ENCODE peak calls at places on chromosome X, in ten cellular contexts. I, J, Z, U, D, H, W, V, G and Y are unnamed samples.
A peak's percentile ranks its signal among the peaks of the same experiment; 100 is the strongest.

GRCh38 chrX:110026099-110026844 is 23.4 kb downstream of the TMEM164 start:
- DNase-seq in I (no peak), J (no peak), Z (no peak), U (no peak), D (no peak), H (no peak), W (no peak), V (peak; percentile 40), G (no peak), Y (no peak)

GRCh38 chrX:39613508-39613921 is 484.2 kb downstream of the BCOR start:
- DNase-seq in I (no peak), J (no peak), Z (no peak), U (peak; percentile 17), D (no peak), H (no peak), W (no peak), V (no peak), G (no peak), Y (no peak)

GRCh38 chrX:73850124-73851013 is 287.4 kb downstream of the CHIC1 start:
- DNase-seq in I (peak; percentile 29), J (peak; percentile 32), Z (peak; percentile 1), U (no peak), D (peak; percentile 13), H (no peak), W (no peak), V (peak; percentile 37), G (no peak), Y (no peak)

GRCh38 chrX:40171513-40172168 is 73.9 kb upstream of the BCOR start:
- DNase-seq in I (no peak), J (peak; percentile 64), Z (no peak), U (no peak), D (peak; percentile 21), H (no peak), W (no peak), V (peak; percentile 49), G (no peak), Y (no peak)

GRCh38 chrX:27057883-27058282 is 405.3 kb downstream of the PPP4R3C start:
- DNase-seq in I (no peak), J (no peak), Z (no peak), U (no peak), D (no peak), H (no peak), W (no peak), V (no peak), G (no peak), Y (no peak)

GRCh38 chrX:110310000-110310790 is 7.7 kb downstream of the AMMECR1 start:
- DNase-seq in I (no peak), J (peak; percentile 49), Z (no peak), U (no peak), D (no peak), H (no peak), W (no peak), V (no peak), G (no peak), Y (no peak)

GRCh38 chrX:350148-350533 is 31.5 kb upstream of the GTPBP6 start:
- DNase-seq in I (no peak), J (no peak), Z (no peak), U (no peak), D (no peak), H (no peak), W (no peak), V (no peak), G (no peak), Y (no peak)

GRCh38 chrX:139692908-139693307 is 15.1 kb downstream of the MCF2 start:
- DNase-seq in I (no peak), J (no peak), Z (no peak), U (no peak), D (no peak), H (no peak), W (no peak), V (peak; percentile 2), G (no peak), Y (no peak)

GRCh38 chrX:2819345-2820130 is 9.2 kb upstream of the GYG2 start:
- DNase-seq in I (no peak), J (peak; percentile 52), Z (peak; percentile 9), U (no peak), D (peak; percentile 32), H (no peak), W (no peak), V (peak; percentile 71), G (no peak), Y (no peak)

GRCh38 chrX:55196688-55197087 is 23.5 kb upstream of the PAGE5 start:
- DNase-seq in I (no peak), J (no peak), Z (no peak), U (no peak), D (no peak), H (no peak), W (no peak), V (no peak), G (no peak), Y (no peak)

GRCh38 chrX:72568406-72569092 is 4.1 kb downstream of the HDAC8 start:
- DNase-seq in I (peak; percentile 56), J (peak; percentile 44), Z (no peak), U (no peak), D (no peak), H (no peak), W (no peak), V (peak; percentile 81), G (no peak), Y (no peak)

GRCh38 chrX:154411981-154412340 is 622 bp downstream of the TAFAZZIN start:
- DNase-seq in I (no peak), J (peak; percentile 73), Z (peak; percentile 45), U (peak; percentile 60), D (peak; percentile 70), H (no peak), W (peak; percentile 46), V (peak; percentile 28), G (no peak), Y (no peak)

GRCh38 chrX:65745992-65746391 is 78.5 kb downstream of the MSN start:
- DNase-seq in I (no peak), J (peak; percentile 42), Z (no peak), U (no peak), D (no peak), H (no peak), W (no peak), V (peak; percentile 7), G (no peak), Y (no peak)
- TF ChIP-seq CTCF in I (peak; percentile 27), J (no peak), Z (no peak), U (no peak), D (peak; percentile 68), H (no peak), W (no peak), V (no peak), G (peak; percentile 21), Y (no peak)

GRCh38 chrX:57121162-57121741 is at the start of gene SPIN2B:
- DNase-seq in I (peak; percentile 73), J (peak; percentile 86), Z (peak; percentile 83), U (peak; percentile 48), D (peak; percentile 75), H (peak; percentile 92), W (peak; percentile 61), V (peak; percentile 63), G (peak; percentile 64), Y (peak; percentile 45)
- TF ChIP-seq CTCF in I (no peak), J (no peak), Z (peak; percentile 56), U (no peak), D (no peak), H (no peak), W (no peak), V (no peak), G (peak; percentile 17), Y (no peak)

GRCh38 chrX:129824620-129825019 is 19.1 kb downstream of the ZDHHC9 start:
- DNase-seq in I (no peak), J (no peak), Z (no peak), U (no peak), D (no peak), H (no peak), W (no peak), V (no peak), G (no peak), Y (no peak)

GRCh38 chrX:129825746-129826505 is 17.8 kb downstream of the ZDHHC9 start:
- DNase-seq in I (no peak), J (no peak), Z (peak; percentile 59), U (no peak), D (no peak), H (no peak), W (no peak), V (no peak), G (no peak), Y (no peak)

GRCh38 chrX:129823115-129823514 is 20.6 kb downstream of the ZDHHC9 start:
- DNase-seq in I (no peak), J (peak; percentile 31), Z (no peak), U (peak; percentile 24), D (peak; percentile 48), H (no peak), W (no peak), V (peak; percentile 54), G (no peak), Y (peak; percentile 16)

DNA sequence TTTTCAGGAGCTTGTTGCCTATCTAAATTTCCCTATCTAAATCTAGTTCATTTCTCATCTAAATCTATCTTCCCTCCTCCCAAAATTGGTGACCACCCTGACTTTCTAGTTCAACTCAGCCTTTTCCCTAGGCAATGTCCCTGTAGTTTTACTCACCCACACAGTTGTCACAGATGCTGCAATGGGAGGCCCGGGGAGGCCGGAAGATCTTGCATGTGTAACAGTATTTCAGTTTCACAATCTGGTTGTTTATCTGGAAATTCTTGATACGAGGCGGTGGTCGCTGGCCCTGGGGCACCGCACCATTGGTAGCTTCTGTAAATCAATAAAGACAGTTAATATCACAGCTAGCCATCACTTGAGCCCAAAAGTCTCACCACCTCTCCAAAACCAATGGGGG is 20.2 kb downstream of the ZDHHC9 start:
- DNase-seq in I (no peak), J (no peak), Z (no peak), U (no peak), D (no peak), H (no peak), W (no peak), V (no peak), G (no peak), Y (no peak)
- TF ChIP-seq CTCF in I (no peak), J (no peak), Z (no peak), U (no peak), D (no peak), H (no peak), W (no peak), V (no peak), G (no peak), Y (peak; percentile 30)

GRCh38 chrX:135632353-135632752 is 81.1 kb upstream of the CT45A1 start:
- DNase-seq in I (no peak), J (no peak), Z (no peak), U (no peak), D (no peak), H (no peak), W (no peak), V (no peak), G (no peak), Y (no peak)
- TF ChIP-seq CTCF in I (no peak), J (no peak), Z (no peak), U (no peak), D (peak; percentile 33), H (no peak), W (no peak), V (no peak), G (no peak), Y (no peak)

DNA sequence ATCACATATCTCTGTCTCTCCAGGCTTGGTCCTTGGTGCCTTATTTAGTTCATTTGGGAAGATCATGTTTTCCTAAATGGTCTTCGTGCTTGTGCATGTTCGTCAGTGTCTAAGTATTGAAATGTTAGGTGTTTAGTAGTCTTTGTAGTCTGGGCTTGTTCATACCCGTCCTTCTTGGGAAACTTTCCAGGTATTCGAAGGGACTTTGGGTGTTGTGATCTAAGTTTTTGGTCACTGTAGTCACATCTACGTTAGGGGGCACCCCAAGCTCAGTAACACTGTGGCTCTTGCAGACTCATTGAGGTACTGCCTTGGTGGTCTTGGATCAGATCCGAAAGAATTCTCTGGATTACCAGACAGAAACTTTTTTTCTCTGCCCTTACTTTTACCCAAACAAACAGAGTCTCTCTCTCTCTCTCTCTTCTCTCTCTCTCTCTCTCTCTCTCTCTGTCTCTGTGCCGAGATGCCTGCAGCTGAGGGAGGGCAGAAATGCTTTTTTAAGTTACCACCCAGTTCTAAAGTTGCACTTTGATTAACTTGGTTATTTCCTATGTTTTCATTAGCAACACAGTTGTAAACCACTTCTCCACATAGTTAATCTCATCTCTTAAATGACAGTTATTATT is 67.6 kb upstream of the SLC7A3 start:
- DNase-seq in I (peak; percentile 16), J (peak; percentile 37), Z (peak; percentile 37), U (peak; percentile 19), D (no peak), H (no peak), W (no peak), V (peak; percentile 66), G (no peak), Y (no peak)
- TF ChIP-seq CTCF in I (peak; percentile 61), J (peak; percentile 23), Z (peak; percentile 76), U (peak; percentile 15), D (peak; percentile 63), H (no peak), W (no peak), V (peak; percentile 35), G (peak; percentile 52), Y (no peak)